ENCODE peak calls at places on chromosomes 7 and 10, in six cellular contexts. I, Y, S, U, O and T are unnamed samples.
A peak's percentile ranks its signal among the peaks of the same experiment; 100 is the strongest.

GRCh38 chr10:132257271-132257670 is 50.5 kb downstream of the STK32C start:
- DNase-seq in Y (no peak), O (peak; percentile 19), S (no peak), U (no peak), I (peak; percentile 16), T (peak; percentile 43)

GRCh38 chr10:18501198-18501597 is 150.2 kb downstream of the NSUN6 start:
- DNase-seq in Y (no peak), S (no peak), U (no peak), I (peak; percentile 21), O (no peak), T (peak; percentile 10)

GRCh38 chr10:35821339-35821911 is 179.3 kb upstream of the FZD8 start:
- DNase-seq in Y (no peak), S (no peak), I (no peak), U (no peak), O (no peak), T (no peak)

GRCh38 chr10:29598861-29599311 is 35.9 kb downstream of the SVIL start:
- DNase-seq in U (no peak), S (no peak), Y (no peak), I (peak; percentile 84), O (no peak), T (no peak)

GRCh38 chr7:3282457-3282856 is 18.6 kb upstream of the SDK1 start:
- DNase-seq in O (no peak), S (no peak), U (peak; percentile 74), Y (no peak), I (no peak), T (no peak)

GRCh38 chr7:51685794-51686193 is 369.2 kb upstream of the COBL start:
- DNase-seq in U (no peak), S (no peak), O (no peak), I (no peak), Y (no peak), T (no peak)

GRCh38 chr7:302054-302992 is 12.4 kb downstream of the FOXL3 start:
- DNase-seq in U (peak; percentile 40), Y (no peak), S (no peak), O (no peak), I (no peak), T (no peak)

GRCh38 chr7:24573554-24574338 is 494 bp downstream of the PALS2 start:
- DNase-seq in S (no peak), U (peak; percentile 68), O (no peak), I (peak; percentile 48), Y (peak; percentile 64), T (peak; percentile 31)

GRCh38 chr10:129919358-129919757 is 44.7 kb downstream of the EBF3 start:
- DNase-seq in O (no peak), S (no peak), Y (peak; percentile 10), U (peak; percentile 48), I (no peak), T (no peak)

GRCh38 chr10:70925377-70926214 is 37.2 kb upstream of the PCBD1 start:
- DNase-seq in O (no peak), Y (peak; percentile 78), S (no peak), I (no peak), U (no peak), T (no peak)

GRCh38 chr10:25707976-25708671 is 225.9 kb upstream of the MYO3A start:
- DNase-seq in U (no peak), Y (no peak), I (no peak), S (no peak), O (no peak), T (no peak)

GRCh38 chr7:148867571-148868377 is 16.3 kb downstream of the EZH2 start:
- DNase-seq in U (no peak), I (no peak), O (no peak), S (no peak), Y (no peak), T (no peak)

GRCh38 chr7:130966246-130967009 is 232.4 kb upstream of the KLF14 start:
- DNase-seq in S (no peak), U (no peak), O (no peak), I (peak; percentile 81), Y (no peak), T (peak; percentile 87)

GRCh38 chr10:94489976-94490788 is 55.4 kb upstream of the HELLS start:
- DNase-seq in Y (no peak), S (no peak), O (no peak), I (no peak), U (no peak), T (no peak)

GRCh38 chr7:101680406-101681145 is 51.5 kb upstream of the MYL10 start:
- DNase-seq in U (no peak), Y (no peak), S (no peak), O (no peak), I (no peak), T (no peak)

GRCh38 chr7:98091061-98091460 is 15.6 kb upstream of the LMTK2 start:
- DNase-seq in O (no peak), U (no peak), S (no peak), I (no peak), Y (no peak), T (no peak)

GRCh38 chr10:51005551-51005950 is 68.7 kb upstream of the PRKG1 start:
- DNase-seq in U (no peak), S (no peak), O (no peak), Y (no peak), I (no peak), T (no peak)

GRCh38 chr10:51007781-51008180 is 66.5 kb upstream of the PRKG1 start:
- DNase-seq in Y (no peak), U (no peak), I (peak; percentile 55), O (no peak), S (no peak), T (peak; percentile 38)

GRCh38 chr10:51014680-51015425 is 59.4 kb upstream of the PRKG1 start:
- DNase-seq in O (no peak), Y (no peak), U (no peak), I (peak; percentile 70), S (no peak), T (no peak)

GRCh38 chr10:51006686-51007085 is 67.6 kb upstream of the PRKG1 start:
- DNase-seq in U (no peak), I (no peak), O (no peak), Y (no peak), S (no peak), T (no peak)

GRCh38 chr10:51010977-51011376 is 63.3 kb upstream of the PRKG1 start:
- DNase-seq in O (no peak), Y (no peak), S (peak; percentile 13), U (no peak), I (peak; percentile 58), T (no peak)
- TF ChIP-seq CTCF in O (peak; percentile 74), Y (peak; percentile 86), S (peak; percentile 90), U (peak; percentile 83), I (peak; percentile 81), T (peak; percentile 95)

DNA sequence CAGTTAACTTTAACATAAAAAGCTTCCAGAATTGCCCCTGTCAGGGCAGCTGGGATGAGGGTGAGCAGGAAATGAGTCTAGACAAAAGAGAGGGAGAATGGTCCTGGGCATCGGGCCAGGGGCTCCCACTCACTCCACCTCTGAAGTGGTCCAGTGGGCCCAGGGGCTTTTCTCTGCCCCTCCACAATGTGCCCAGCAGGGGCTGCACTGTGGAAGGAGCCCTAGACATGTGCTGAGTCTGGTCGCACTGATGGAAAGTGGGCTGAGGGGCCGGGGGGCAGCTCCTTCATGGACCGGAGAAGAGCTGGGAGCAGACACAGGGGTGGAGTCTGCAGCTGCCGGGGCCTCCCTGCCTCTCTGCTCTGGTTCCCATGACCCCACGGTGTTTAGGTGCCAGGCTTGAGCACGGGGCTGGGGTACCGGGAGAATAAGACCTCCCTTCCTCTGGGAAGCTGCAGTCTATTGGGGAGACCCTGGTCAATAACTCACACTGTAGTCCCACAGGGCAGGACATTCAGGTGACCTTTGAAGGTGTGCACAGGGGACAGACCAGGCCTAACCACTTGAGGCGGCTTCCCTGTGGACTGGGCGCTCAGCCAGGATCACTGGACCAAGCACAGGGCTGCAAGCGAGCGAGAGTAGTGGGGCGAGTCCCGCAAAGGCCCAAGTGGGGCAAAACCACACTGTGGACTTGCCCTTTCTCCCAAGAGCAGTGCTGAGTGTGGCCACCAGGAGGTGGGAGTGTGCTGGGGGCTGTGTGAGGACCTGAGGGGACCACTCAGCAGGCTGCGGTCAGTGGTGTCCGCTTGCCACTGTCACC is 6.1 kb downstream of the ADCY1 start:
- DNase-seq in S (no peak), I (no peak), O (no peak), Y (peak; percentile 68), U (peak; percentile 54), T (no peak)
- TF ChIP-seq CTCF in S (no peak), I (peak; percentile 44), O (peak; percentile 32), Y (peak; percentile 66), U (no peak), T (peak; percentile 68)

DNA sequence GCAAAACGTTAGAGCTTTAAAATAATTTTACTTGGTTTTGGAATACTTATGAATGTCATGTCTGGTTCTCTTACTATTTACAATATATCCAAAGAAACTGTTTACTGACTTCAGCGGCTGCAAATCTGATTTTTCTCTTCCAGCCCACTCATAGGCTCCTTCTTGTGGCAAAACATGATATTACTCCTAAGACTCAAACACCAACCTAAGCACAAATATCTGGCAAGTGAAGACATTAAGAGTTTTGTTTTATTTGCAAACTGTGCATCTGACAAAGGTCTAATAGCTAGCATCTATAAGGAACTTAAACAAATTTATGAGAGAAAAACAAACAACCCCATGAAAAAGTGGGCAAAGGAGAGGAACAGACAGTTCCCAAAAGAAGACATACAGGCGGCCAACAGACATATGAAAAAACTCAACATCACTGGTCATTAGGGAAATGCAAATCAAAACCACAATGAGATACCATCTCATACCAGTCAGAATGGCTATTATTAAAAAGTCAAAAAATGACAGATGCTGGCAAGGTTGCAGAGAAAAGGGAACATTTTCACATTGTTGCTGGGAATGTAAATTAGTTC is 20.3 kb upstream of the GJC3 start:
- DNase-seq in I (peak; percentile 13), U (no peak), Y (no peak), S (no peak), O (no peak), T (peak; percentile 8)
- TF ChIP-seq CTCF in I (peak; percentile 52), U (peak; percentile 35), Y (no peak), S (peak; percentile 26), O (no peak), T (peak; percentile 67)

GRCh38 chr10:68988530-68989316 is at the start of gene KIFBP:
- DNase-seq in Y (peak; percentile 87), S (peak; percentile 97), O (peak; percentile 96), U (peak; percentile 97), I (peak; percentile 98), T (peak; percentile 97)
- TF ChIP-seq CTCF in Y (peak; percentile 19), S (peak; percentile 75), O (peak; percentile 42), U (no peak), I (peak; percentile 73), T (peak; percentile 74)

DNA sequence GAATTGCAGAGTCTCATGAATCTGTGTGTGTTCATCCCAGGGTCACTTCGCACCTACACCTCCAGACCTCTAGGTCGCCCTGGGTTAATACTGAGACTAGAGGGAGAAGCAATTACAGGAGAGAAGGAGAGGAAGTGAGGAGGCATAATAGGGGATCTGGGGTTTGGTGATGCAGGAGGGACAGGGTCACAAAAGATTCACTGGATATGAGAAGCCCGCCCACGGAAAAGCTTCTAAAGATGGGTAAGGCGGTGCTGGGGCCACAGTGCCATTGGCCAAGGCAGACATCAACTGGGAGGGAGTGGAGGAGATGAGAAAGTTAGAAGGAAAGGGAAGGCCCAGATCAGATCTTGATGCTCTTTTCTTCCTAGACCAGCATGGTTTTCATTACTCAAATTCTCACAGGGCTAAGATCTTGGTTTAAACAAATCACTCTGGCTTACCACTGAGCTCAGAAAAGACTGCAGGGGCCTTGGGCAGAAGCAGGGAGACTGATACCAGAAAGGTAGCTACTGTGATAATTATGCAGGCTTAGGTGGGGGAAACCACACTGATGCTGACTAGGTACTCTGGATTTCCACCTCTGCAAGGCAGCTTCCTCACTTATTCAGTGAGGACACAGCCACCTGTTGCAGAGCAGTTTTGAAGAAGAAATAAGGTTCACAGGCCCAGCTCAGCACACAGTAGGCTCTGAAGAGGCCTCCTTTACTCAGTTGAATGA is 17.4 kb upstream of the ZNF273 start:
- DNase-seq in U (peak; percentile 19), O (no peak), S (no peak), Y (no peak), I (no peak), T (no peak)
- TF ChIP-seq CTCF in U (no peak), O (no peak), S (no peak), Y (no peak), I (no peak), T (no peak)